ENCODE peak calls at places on chromosome 14, in seven cellular contexts. D is K562, M is H1, Z is SK-N-SH, Y is GM12891, B is GM12878, K is HepG2. Q is an unnamed sample.

GRCh38 chr14:93880025-93880820 is 46.9 kb upstream of the FAM181A start:
- DNase-seq in D (no peak), M (no peak), Z (no peak), Y (no peak), B (no peak), K (no peak), Q (no peak)

GRCh38 chr14:96176811-96177211 is 27.8 kb upstream of the BDKRB2 start:
- DNase-seq in D (no peak), M (no peak), Z (no peak), Y (no peak), B (no peak), K (no peak), Q (no peak)

GRCh38 chr14:64423987-64424386 is 35.8 kb downstream of the MTHFD1 start:
- DNase-seq in D (no peak), M (no peak), Z (no peak), Y (no peak), B (no peak), K (no peak), Q (no peak)

GRCh38 chr14:60085085-60085484 is 6.6 kb upstream of the PCNX4 start:
- DNase-seq in D (no peak), M (no peak), Z (no peak), Y (no peak), B (no peak), K (no peak), Q (no peak)

GRCh38 chr14:95690815-95691214 is 4.6 kb downstream of the TCL1B start:
- DNase-seq in D (no peak), M (no peak), Z (no peak), Y (no peak), B (no peak), K (no peak), Q (no peak)

GRCh38 chr14:49820176-49820575 is 32.4 kb downstream of the NEMF start:
- DNase-seq in D (no peak), M (no peak), Z (no peak), Y (no peak), B (no peak), K (no peak), Q (no peak)

GRCh38 chr14:72369106-72369505 is 436.9 kb downstream of the RGS6 start:
- DNase-seq in D (no peak), M (no peak), Z (no peak), Y (no peak), B (no peak), K (no peak), Q (no peak)

GRCh38 chr14:93525691-93526451 is 95.1 kb downstream of the UNC79 start:
- DNase-seq in D (no peak), M (no peak), Z (no peak), Y (no peak), B (no peak), K (no peak), Q (no peak)

GRCh38 chr14:22978873-22979671 is 3.3 kb downstream of the AJUBA start:
- DNase-seq in D (no peak), M (no peak), Z (no peak), Y (no peak), B (no peak), K (no peak), Q (no peak)

GRCh38 chr14:72515779-72516770 is 377.8 kb downstream of the DPF3 start:
- DNase-seq in D (no peak), M (no peak), Z (no peak), Y (no peak), B (no peak), K (no peak), Q (no peak)

GRCh38 chr14:20873370-20874177 is 17.6 kb upstream of the RNASE3 start:
- DNase-seq in D (peak; percentile 53), M (peak; percentile 87), Z (peak; percentile 23), Y (peak; percentile 25), B (no peak), K (peak; percentile 41), Q (peak; percentile 33)

GRCh38 chr14:101444116-101444515 is 117.2 kb upstream of the DIO3 start:
- DNase-seq in D (no peak), M (no peak), Z (no peak), Y (no peak), B (no peak), K (no peak), Q (no peak)

GRCh38 chr14:61150851-61151250 is 130.3 kb downstream of the TMEM30B start:
- DNase-seq in D (no peak), M (no peak), Z (no peak), Y (no peak), B (no peak), K (no peak), Q (no peak)

GRCh38 chr14:100733152-100733850 is 6.6 kb downstream of the DLK1 start:
- DNase-seq in D (no peak), M (no peak), Z (peak; percentile 24), Y (no peak), B (no peak), K (no peak), Q (no peak)

GRCh38 chr14:68704736-68705720 is 87.8 kb downstream of the ZFP36L1 start:
- DNase-seq in D (no peak), M (no peak), Z (no peak), Y (no peak), B (no peak), K (no peak), Q (no peak)

GRCh38 chr14:80629606-80630005 is 311.9 kb downstream of the CEP128 start:
- DNase-seq in D (no peak), M (no peak), Z (no peak), Y (no peak), B (no peak), K (no peak), Q (no peak)

GRCh38 chr14:68474741-68475140 is 318.1 kb downstream of the ZFP36L1 start:
- DNase-seq in D (no peak), M (no peak), Z (no peak), Y (no peak), B (no peak), K (no peak), Q (no peak)

GRCh38 chr14:74569826-74570591 is 42.0 kb downstream of the LTBP2 start:
- DNase-seq in D (no peak), M (no peak), Z (no peak), Y (no peak), B (no peak), K (peak; percentile 12), Q (no peak)

GRCh38 chr14:39181026-39181692 is 6.1 kb downstream of the PNN start:
- DNase-seq in D (no peak), M (no peak), Z (no peak), Y (no peak), B (no peak), K (no peak), Q (no peak)
- TF ChIP-seq POLR2AphosphoS5 in D (peak; percentile 15), M (peak; percentile 86), Z (no peak), Y (peak; percentile 55), B (peak; percentile 89), K (peak; percentile 70), Q (peak; percentile 81)

DNA sequence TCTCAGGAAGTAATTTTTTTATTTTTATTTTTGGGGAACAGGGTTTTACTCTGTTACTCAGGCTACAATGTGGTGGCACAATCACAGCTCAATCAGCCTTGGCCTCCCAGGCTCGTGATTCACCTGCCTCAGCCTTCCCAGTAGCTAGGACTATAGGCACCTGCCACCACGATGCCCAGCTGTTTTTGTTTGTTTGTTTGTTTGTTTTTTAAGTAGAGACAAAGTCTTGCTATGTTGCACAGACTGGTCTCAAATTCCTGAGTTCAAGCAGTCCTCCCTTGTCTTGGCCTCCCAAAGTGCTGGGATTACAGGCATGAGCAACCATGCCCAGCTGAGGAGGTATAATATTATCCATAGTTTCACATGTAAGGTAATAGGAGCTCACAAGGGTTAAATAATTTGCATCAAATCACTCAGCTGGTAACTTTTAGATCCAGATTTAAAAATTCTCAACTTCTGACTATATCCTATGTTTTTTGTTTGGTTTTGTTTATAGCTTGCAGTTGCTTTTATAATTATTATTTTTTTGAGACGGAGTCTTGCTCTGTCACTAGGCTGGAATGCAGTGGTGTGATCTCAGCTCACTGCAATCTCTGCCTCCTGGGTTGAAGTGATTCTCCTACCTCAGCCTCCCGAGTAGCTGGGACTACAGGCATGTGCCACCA is 629.3 kb downstream of the DIO2 start:
- DNase-seq in D (no peak), M (no peak), Z (no peak), Y (no peak), B (no peak), K (no peak), Q (no peak)
- TF ChIP-seq TAF1 in D (no peak), M (no peak), Z (no peak), Y (no peak), B (no peak), K (no peak), Q (no peak)

DNA sequence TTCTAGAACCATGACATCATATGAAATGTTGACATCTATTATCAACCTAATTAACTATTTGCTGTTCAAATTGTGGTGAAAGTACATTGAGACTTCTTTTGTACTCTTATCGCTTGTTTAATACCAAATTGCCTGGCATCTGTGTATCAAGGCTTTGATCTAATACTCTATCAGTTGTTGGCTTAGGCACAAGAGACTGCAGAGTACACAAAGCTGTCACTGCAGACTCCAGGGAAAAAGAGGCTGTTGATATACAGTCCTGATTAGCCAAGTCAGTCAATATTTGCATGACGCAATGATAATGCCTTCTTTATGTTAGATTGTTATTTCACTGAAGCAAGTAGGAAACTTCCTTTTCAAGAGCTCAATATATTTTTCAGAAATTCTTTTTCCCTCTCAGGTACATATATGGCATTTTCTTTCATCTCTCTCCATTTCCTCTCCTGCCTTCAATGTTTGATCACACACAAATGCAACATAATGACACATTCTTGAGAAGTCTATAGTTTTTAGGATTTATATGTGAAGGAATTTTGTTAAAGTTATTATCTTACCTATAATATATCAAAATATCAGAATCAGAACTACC is 32.3 kb upstream of the PTCSC3 start:
- DNase-seq in D (no peak), M (no peak), Z (no peak), Y (no peak), B (no peak), K (peak; percentile 99), Q (no peak)
- TF ChIP-seq POLR2AphosphoS5 in D (no peak), M (no peak), Z (no peak), Y (no peak), B (no peak), K (no peak), Q (no peak)

GRCh38 chr14:90299408-90299807 is 32.3 kb downstream of the NRDE2 start:
- DNase-seq in D (no peak), M (no peak), Z (no peak), Y (no peak), B (no peak), K (no peak), Q (no peak)

GRCh38 chr14:90301580-90302181 is 30.1 kb downstream of the NRDE2 start:
- DNase-seq in D (no peak), M (no peak), Z (peak; percentile 51), Y (no peak), B (no peak), K (peak; percentile 30), Q (no peak)

GRCh38 chr14:90301122-90301521 is 30.6 kb downstream of the NRDE2 start:
- DNase-seq in D (no peak), M (no peak), Z (no peak), Y (no peak), B (no peak), K (no peak), Q (no peak)

GRCh38 chr14:90302529-90303303 is 29.0 kb downstream of the NRDE2 start:
- DNase-seq in D (no peak), M (no peak), Z (no peak), Y (no peak), B (no peak), K (no peak), Q (no peak)

DNA sequence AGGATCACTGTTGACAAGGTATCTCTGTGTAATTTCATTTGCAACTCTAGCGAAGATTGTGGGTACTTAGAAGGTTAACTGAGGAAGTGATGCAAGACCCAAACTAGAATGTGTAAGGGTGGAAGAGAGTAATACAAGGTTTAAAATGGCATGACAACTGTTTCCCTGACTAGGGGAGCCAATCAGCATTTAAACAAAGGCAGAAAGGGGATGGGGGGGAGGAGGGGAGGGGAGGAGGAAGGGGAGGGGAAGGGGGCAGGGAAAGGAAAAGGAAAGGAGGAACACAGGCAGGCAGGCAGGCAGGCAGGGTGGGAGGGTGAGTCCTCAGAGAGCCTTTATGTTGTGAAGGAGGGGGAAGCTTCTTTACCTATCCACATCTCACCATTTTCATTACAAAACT is 31.1 kb downstream of the NRDE2 start:
- DNase-seq in D (no peak), M (no peak), Z (no peak), Y (no peak), B (no peak), K (no peak), Q (no peak)
- TF ChIP-seq TAF1 in D (no peak), M (no peak), Z (no peak), Y (no peak), B (no peak), K (no peak), Q (no peak)